ENCODE peak calls at places on chromosomes 6 and 20, in nine cellular contexts. D is transverse colon, A is tibial nerve, U is stomach, I is A549, K is sigmoid colon, Y is suprapubic skin, Q is SK-N-SH, J is K562. T is an unnamed sample.

GRCh38 chr6:44268095-44268628 is 2.1 kb upstream of the TMEM151B start:
- DNase-seq in J (peak), I (peak), Q (peak), K (no peak), U (peak), A (peak), D (peak), Y (no peak), T (no peak)

GRCh38 chr6:47852727-47853126 is 70.9 kb downstream of the OPN5 start:
- DNase-seq in J (no peak), I (peak), A (no peak), D (no peak), U (no peak), Y (no peak), Q (no peak), K (no peak), T (no peak)

GRCh38 chr6:40719671-40720374 is 132.7 kb upstream of the LRFN2 start:
- DNase-seq in D (no peak), K (no peak), A (peak), Q (peak), I (no peak), U (no peak), Y (no peak), J (no peak), T (no peak)

GRCh38 chr6:5657684-5658429 is 348.9 kb downstream of the NRN1 start:
- DNase-seq in U (no peak), K (no peak), A (no peak), J (no peak), Q (no peak), Y (no peak), D (no peak), I (no peak), T (no peak)

GRCh38 chr20:40008177-40008576 is 680.9 kb downstream of the MAFB start:
- DNase-seq in I (no peak), Q (no peak), Y (no peak), K (no peak), D (no peak), A (no peak), U (no peak), J (no peak), T (no peak)

GRCh38 chr6:33073431-33073871 is at the start of gene HLA-DPA1:
- DNase-seq in K (no peak), Y (no peak), Q (peak), I (peak), A (peak), D (peak), U (peak), J (no peak), T (no peak)

GRCh38 chr20:46058656-46059281 is 29.8 kb downstream of the SLC12A5 start:
- DNase-seq in A (no peak), D (no peak), U (no peak), J (no peak), Q (no peak), I (no peak), Y (no peak), K (peak), T (no peak)

GRCh38 chr6:33171096-33171888 is 21.0 kb downstream of the COL11A2 start:
- DNase-seq in J (no peak), A (no peak), Q (no peak), Y (no peak), D (no peak), K (peak), I (no peak), U (no peak), T (no peak)

GRCh38 chr6:139124887-139125672 is 9.8 kb upstream of the HECA start:
- DNase-seq in J (peak), K (peak), U (peak), I (peak), Q (peak), A (peak), D (peak), Y (no peak), T (peak)

GRCh38 chr6:28212510-28213212 is 12.4 kb upstream of the ZSCAN9 start:
- DNase-seq in K (no peak), A (no peak), I (peak), D (peak), Q (peak), U (no peak), Y (no peak), J (peak), T (no peak)

GRCh38 chr20:22862645-22863230 is 172.4 kb upstream of the SSTR4 start:
- DNase-seq in A (no peak), D (no peak), U (no peak), J (peak), I (peak), Q (no peak), Y (no peak), K (no peak), T (no peak)

GRCh38 chr6:34904990-34905613 is 16.0 kb downstream of the ANKS1A start:
- DNase-seq in D (peak), U (no peak), J (no peak), Y (no peak), Q (no peak), I (no peak), K (no peak), A (no peak), T (no peak)

GRCh38 chr6:6686748-6687601 is 98.5 kb downstream of the LY86 start:
- DNase-seq in U (peak), Q (peak), I (peak), A (no peak), J (peak), D (peak), K (peak), Y (peak), T (peak)

GRCh38 chr20:33681728-33682353 is 4.3 kb downstream of the E2F1 start:
- DNase-seq in D (no peak), U (no peak), I (no peak), Y (no peak), J (no peak), A (no peak), K (no peak), Q (no peak), T (no peak)

GRCh38 chr20:2619961-2620595 is 32.4 kb upstream of the NOP56 start:
- DNase-seq in Q (no peak), A (no peak), I (peak), Y (no peak), D (no peak), K (no peak), U (no peak), J (no peak), T (no peak)

GRCh38 chr6:108655840-108656650 is 95.3 kb downstream of the FOXO3 start:
- DNase-seq in D (no peak), U (no peak), J (no peak), I (no peak), Y (no peak), A (peak), K (peak), Q (peak), T (peak)

GRCh38 chr6:111710439-111710838 is 104.8 kb upstream of the TRAF3IP2 start:
- DNase-seq in K (no peak), I (no peak), Q (no peak), A (no peak), Y (no peak), J (no peak), U (no peak), D (no peak), T (no peak)

GRCh38 chr6:111604259-111605099 is 1.2 kb downstream of the TRAF3IP2 start:
- DNase-seq in J (no peak), I (no peak), D (peak), U (peak), A (peak), Q (no peak), Y (peak), K (peak), T (peak)

GRCh38 chr6:36326351-36326995 is 10.2 kb downstream of the BNIP5 start:
- DNase-seq in D (no peak), K (no peak), A (no peak), Y (no peak), Q (peak), I (no peak), U (no peak), J (no peak), T (no peak)

GRCh38 chr6:154197176-154197850 is 158.3 kb downstream of the OPRM1 start:
- DNase-seq in I (no peak), J (no peak), U (no peak), K (no peak), Q (no peak), Y (no peak), D (no peak), A (no peak), T (no peak)

GRCh38 chr6:34657037-34657306 is 39.6 kb downstream of the ILRUN start:
- DNase-seq in Y (no peak), Q (no peak), U (no peak), A (no peak), J (no peak), K (no peak), D (no peak), I (no peak), T (no peak)

GRCh38 chr6:129785081-129785755 is 75.2 kb upstream of the ARHGAP18 start:
- DNase-seq in A (no peak), D (no peak), I (no peak), Y (no peak), Q (no peak), K (no peak), U (no peak), J (no peak), T (no peak)

GRCh38 chr6:125812394-125813231 is 21.9 kb downstream of the NCOA7 start:
- DNase-seq in K (no peak), D (no peak), I (peak), J (peak), U (no peak), Q (no peak), Y (no peak), A (no peak), T (no peak)

GRCh38 chr6:278494-278893 is 13.8 kb upstream of the DUSP22 start:
- DNase-seq in Q (no peak), D (no peak), U (no peak), I (no peak), Y (no peak), K (no peak), A (no peak), J (no peak), T (no peak)

GRCh38 chr6:143592335-143592734 is 80.8 kb upstream of the FUCA2 start:
- DNase-seq in Y (no peak), J (peak), K (no peak), I (peak), D (no peak), A (no peak), U (no peak), Q (no peak), T (no peak)

GRCh38 chr6:29872791-29873190 is 45.2 kb downstream of the HLA-G start:
- DNase-seq in Q (no peak), U (no peak), D (no peak), K (no peak), Y (no peak), J (no peak), A (no peak), I (no peak), T (no peak)

GRCh38 chr6:80690611-80691090 is 584.2 kb downstream of the BCKDHB start:
- DNase-seq in K (no peak), A (no peak), Y (no peak), U (no peak), Q (no peak), J (no peak), I (no peak), D (no peak), T (no peak)

GRCh38 chr20:63497946-63498935 is 642 bp downstream of the EEF1A2 start:
- DNase-seq in K (peak), U (peak), J (peak), I (peak), D (no peak), A (no peak), Q (peak), Y (no peak), T (no peak)

GRCh38 chr6:118660218-118660569 is 8.8 kb upstream of the CEP85L start:
- DNase-seq in I (no peak), A (no peak), U (no peak), D (no peak), Q (peak), K (no peak), Y (no peak), J (peak), T (peak)

GRCh38 chr20:6632187-6632586 is 135.3 kb upstream of the BMP2 start:
- DNase-seq in A (peak), U (no peak), Q (peak), D (peak), I (no peak), K (no peak), Y (no peak), J (no peak), T (peak)

GRCh38 chr6:167402195-167402686 is 77.4 kb downstream of the TTLL2 start:
- DNase-seq in U (no peak), J (no peak), A (no peak), Y (no peak), I (no peak), K (no peak), Q (no peak), D (no peak), T (no peak)

GRCh38 chr6:26225848-26226590 is 138.8 kb downstream of the HFE start:
- DNase-seq in Y (no peak), I (no peak), U (no peak), D (no peak), K (no peak), A (no peak), J (no peak), Q (no peak), T (no peak)

GRCh38 chr20:47272893-47273590 is 83.5 kb downstream of the ZMYND8 start:
- DNase-seq in D (peak), K (peak), Q (peak), J (peak), Y (no peak), U (peak), A (peak), I (peak), T (no peak)

GRCh38 chr20:40046703-40047102 is 642.3 kb downstream of the MAFB start:
- DNase-seq in U (no peak), Q (no peak), I (no peak), A (no peak), K (no peak), D (no peak), J (no peak), Y (no peak), T (no peak)

GRCh38 chr6:467671-468082 is 76.1 kb downstream of the IRF4 start:
- DNase-seq in A (no peak), I (no peak), U (no peak), K (no peak), Y (no peak), D (no peak), Q (no peak), J (no peak), T (no peak)

GRCh38 chr6:150410906-150411305 is 42.1 kb downstream of the IYD start:
- DNase-seq in Y (no peak), D (no peak), A (no peak), Q (no peak), U (no peak), K (no peak), I (no peak), J (no peak), T (no peak)

GRCh38 chr6:37940074-37940847 is 120.7 kb downstream of the ZFAND3 start:
- DNase-seq in J (no peak), U (no peak), Q (no peak), D (no peak), I (no peak), K (peak), Y (no peak), A (peak), T (peak)

GRCh38 chr6:130969807-130970491 is 93.1 kb downstream of the EPB41L2 start:
- DNase-seq in A (peak), J (no peak), Q (no peak), I (peak), U (no peak), D (no peak), Y (no peak), K (peak), T (peak)
- H3K4me3 ChIP-seq in A (peak), J (no peak), Q (no peak), I (no peak), U (peak), D (peak), Y (peak), K (peak), T (peak)

GRCh38 chr6:134119481-134119880 is 67.1 kb upstream of the SLC2A12 start:
- DNase-seq in U (no peak), K (no peak), J (no peak), Q (no peak), D (no peak), A (no peak), Y (no peak), I (no peak), T (no peak)

GRCh38 chr6:134122775-134123174 is 70.4 kb upstream of the SLC2A12 start:
- DNase-seq in K (no peak), D (no peak), Q (no peak), Y (no peak), A (no peak), J (no peak), U (no peak), I (no peak), T (no peak)

GRCh38 chr6:134128146-134128545 is 75.7 kb upstream of the SLC2A12 start:
- DNase-seq in K (no peak), A (no peak), Y (no peak), I (no peak), J (no peak), D (no peak), Q (no peak), U (no peak), T (no peak)

DNA sequence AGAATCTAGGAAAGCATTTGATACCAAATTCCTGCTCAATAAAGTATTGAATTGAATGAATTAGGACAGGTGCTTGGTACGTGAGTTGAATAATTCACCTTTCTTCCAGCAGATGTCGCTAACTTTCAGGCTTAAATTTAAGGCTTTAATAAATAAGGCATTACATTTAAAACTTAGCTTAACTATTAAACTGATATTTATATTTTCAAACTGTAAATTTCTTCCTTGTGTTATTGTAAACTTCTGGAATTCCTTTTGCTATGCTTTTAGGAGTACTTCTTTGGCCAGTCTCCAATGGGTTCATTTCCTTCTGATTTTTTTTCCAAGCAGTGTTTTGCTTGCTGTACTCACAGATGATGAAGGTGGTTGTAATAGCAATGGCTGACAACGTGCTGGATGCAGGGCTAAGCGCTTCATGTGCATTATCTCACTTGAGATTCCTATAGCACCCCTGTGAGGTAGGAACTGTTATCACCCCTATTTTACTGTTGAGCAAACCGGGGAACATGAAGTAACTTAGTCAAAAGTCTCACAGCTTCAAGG is 71.3 kb upstream of the SLC2A12 start:
- DNase-seq in I (peak), U (no peak), K (no peak), A (peak), J (peak), Y (no peak), Q (peak), D (no peak), T (no peak)
- TF ChIP-seq EP300 in I (no peak), U (no peak), K (no peak), A (no peak), J (peak), Y (no peak), Q (no peak), D (no peak), T (no peak)

GRCh38 chr20:43508604-43509040 is 1.1 kb downstream of the L3MBTL1 start:
- DNase-seq in U (no peak), Q (peak), A (no peak), Y (no peak), J (peak), K (no peak), D (no peak), I (peak), T (no peak)
- TF ChIP-seq CTCF in U (no peak), Q (peak), A (no peak), Y (no peak), J (peak), K (no peak), D (no peak), I (no peak), T (no peak)

GRCh38 chr20:44735816-44736169 is 9.9 kb upstream of the KCNK15 start:
- DNase-seq in J (no peak), U (no peak), D (no peak), I (no peak), K (no peak), A (no peak), Y (no peak), Q (no peak), T (no peak)
- H3K4me3 ChIP-seq in J (no peak), U (no peak), D (no peak), I (no peak), K (no peak), A (no peak), Y (no peak), Q (no peak), T (no peak)

GRCh38 chr20:330233-331149 is 5.1 kb downstream of the SOX12 start:
- DNase-seq in Y (no peak), U (peak), J (peak), K (peak), Q (peak), I (peak), A (no peak), D (no peak), T (peak)

GRCh38 chr20:328596-329324 is 3.4 kb downstream of the SOX12 start:
- DNase-seq in Q (no peak), D (no peak), K (no peak), Y (no peak), U (no peak), J (no peak), I (no peak), A (no peak), T (no peak)

GRCh38 chr20:329851-330232 is 4.5 kb downstream of the SOX12 start:
- DNase-seq in Y (no peak), A (no peak), J (no peak), U (no peak), Q (no peak), D (peak), I (no peak), K (no peak), T (no peak)

GRCh38 chr20:327946-328563 is 2.7 kb downstream of the SOX12 start:
- DNase-seq in I (no peak), K (no peak), Y (no peak), J (peak), Q (no peak), A (no peak), D (no peak), U (no peak), T (peak)

DNA sequence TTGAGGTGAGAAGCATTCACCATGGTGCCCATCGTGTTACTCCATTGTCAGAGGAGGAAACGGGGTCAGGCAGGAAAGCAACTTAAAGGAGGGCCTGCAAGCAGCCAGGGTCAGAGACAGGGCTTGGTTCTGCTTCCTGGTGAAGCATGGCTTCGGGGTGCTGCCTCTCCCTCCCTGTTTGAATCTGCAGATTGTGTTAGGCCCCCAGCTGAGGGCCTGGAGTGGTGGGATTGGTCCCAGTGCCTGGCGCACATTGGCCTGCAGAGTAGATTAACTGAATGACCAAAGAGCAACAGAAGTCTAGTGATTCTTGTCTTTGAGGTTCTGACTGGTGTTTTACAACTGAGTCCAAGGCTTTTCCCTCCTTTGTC is 4.0 kb downstream of the SOX12 start:
- DNase-seq in Y (no peak), Q (no peak), A (no peak), J (no peak), U (no peak), I (no peak), D (no peak), K (no peak), T (no peak)
- TF ChIP-seq EP300 in Y (no peak), Q (no peak), A (no peak), J (no peak), U (no peak), I (no peak), D (no peak), K (no peak), T (no peak)

GRCh38 chr20:56986476-56986875 is 280.0 kb downstream of the BMP7 start:
- DNase-seq in D (no peak), J (no peak), Y (no peak), Q (no peak), K (no peak), I (no peak), U (no peak), A (no peak), T (no peak)

GRCh38 chr20:56985286-56985685 is 281.2 kb downstream of the BMP7 start:
- DNase-seq in Y (no peak), U (no peak), I (no peak), A (no peak), D (no peak), J (no peak), Q (no peak), K (no peak), T (no peak)

GRCh38 chr20:56986931-56987720 is 279.3 kb downstream of the BMP7 start:
- DNase-seq in I (no peak), U (no peak), Y (no peak), A (no peak), Q (no peak), J (no peak), D (no peak), K (no peak), T (no peak)

GRCh38 chr20:56981301-56981700 is 285.1 kb downstream of the BMP7 start:
- DNase-seq in U (no peak), D (no peak), Y (no peak), K (no peak), A (no peak), I (no peak), J (no peak), Q (no peak), T (no peak)

DNA sequence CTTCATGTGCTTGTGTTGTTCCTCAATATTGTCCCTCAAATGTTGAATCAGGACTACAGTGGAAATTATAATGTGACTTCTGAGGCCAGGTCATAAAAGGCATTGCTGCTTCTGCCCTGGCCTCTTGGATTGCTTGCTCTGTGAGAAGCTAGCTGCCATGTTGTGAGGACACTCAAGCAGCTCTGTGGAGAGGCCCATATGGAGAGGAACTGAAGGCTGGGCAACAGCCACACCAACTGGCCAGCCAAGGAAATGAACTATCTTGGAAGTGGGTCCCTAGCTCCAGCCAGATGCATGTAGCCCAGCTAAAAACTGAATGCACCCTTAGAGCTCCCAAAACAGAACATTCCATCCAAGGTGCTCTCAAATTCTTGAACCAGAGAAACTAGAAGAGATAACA is 282.6 kb downstream of the BMP7 start:
- DNase-seq in U (no peak), A (no peak), Y (no peak), K (no peak), I (peak), Q (no peak), J (no peak), D (no peak), T (no peak)
- TF ChIP-seq CTCF in U (no peak), A (no peak), Y (no peak), K (no peak), I (no peak), Q (no peak), J (no peak), D (no peak), T (no peak)